ENCODE peak calls at places on chromosomes 3 and 15, in eight cellular contexts. One of them, this sample, is unnamed.

GRCh38 chr3:123953735-123954134 is 7.3 kb downstream of the CCDC14 start:
- DNase-seq in heart right ventricle: no peak
- DNase-seq in SK-N-SH: no peak
- DNase-seq in endothelial cell of umbilical vein: no peak
- DNase-seq in IMR-90: no peak
- DNase-seq in adrenal gland: no peak
- DNase-seq in DND-41: no peak
- DNase-seq in neural progenitor cell: no peak
- DNase-seq in this sample: no peak

GRCh38 chr15:68774521-68775293 is 46.0 kb downstream of the ANP32A start:
- DNase-seq in IMR-90: no peak
- DNase-seq in neural progenitor cell: no peak
- DNase-seq in heart right ventricle: peak; percentile 60
- DNase-seq in DND-41: no peak
- DNase-seq in endothelial cell of umbilical vein: no peak
- DNase-seq in adrenal gland: no peak
- DNase-seq in SK-N-SH: no peak
- DNase-seq in this sample: no peak

GRCh38 chr3:170108955-170109354 is 71.2 kb downstream of the GPR160 start:
- DNase-seq in neural progenitor cell: no peak
- DNase-seq in DND-41: no peak
- DNase-seq in heart right ventricle: no peak
- DNase-seq in endothelial cell of umbilical vein: no peak
- DNase-seq in SK-N-SH: no peak
- DNase-seq in IMR-90: no peak
- DNase-seq in adrenal gland: no peak
- DNase-seq in this sample: no peak

GRCh38 chr15:58240191-58240932 is 102.2 kb downstream of the AQP9 start:
- DNase-seq in IMR-90: no peak
- DNase-seq in neural progenitor cell: no peak
- DNase-seq in DND-41: no peak
- DNase-seq in endothelial cell of umbilical vein: no peak
- DNase-seq in heart right ventricle: no peak
- DNase-seq in adrenal gland: no peak
- DNase-seq in SK-N-SH: no peak
- DNase-seq in this sample: no peak

GRCh38 chr3:10706156-10707088 is 109.6 kb upstream of the SLC6A11 start:
- DNase-seq in SK-N-SH: peak; percentile 49
- DNase-seq in heart right ventricle: no peak
- DNase-seq in endothelial cell of umbilical vein: no peak
- DNase-seq in DND-41: no peak
- DNase-seq in adrenal gland: no peak
- DNase-seq in IMR-90: no peak
- DNase-seq in neural progenitor cell: peak; percentile 26
- DNase-seq in this sample: no peak

GRCh38 chr15:74907277-74907870 is 723 bp upstream of the FAM219B start:
- DNase-seq in IMR-90: no peak
- DNase-seq in heart right ventricle: peak; percentile 75
- DNase-seq in neural progenitor cell: no peak
- DNase-seq in DND-41: no peak
- DNase-seq in adrenal gland: peak; percentile 57
- DNase-seq in endothelial cell of umbilical vein: no peak
- DNase-seq in SK-N-SH: no peak
- DNase-seq in this sample: peak; percentile 19

GRCh38 chr15:83106994-83107840 is at the start of gene TM6SF1:
- DNase-seq in SK-N-SH: peak; percentile 80
- DNase-seq in DND-41: peak; percentile 37
- DNase-seq in heart right ventricle: peak; percentile 15
- DNase-seq in IMR-90: no peak
- DNase-seq in endothelial cell of umbilical vein: peak; percentile 45
- DNase-seq in adrenal gland: no peak
- DNase-seq in neural progenitor cell: peak; percentile 46
- DNase-seq in this sample: no peak

GRCh38 chr3:100102757-100103156 is 11.5 kb downstream of the FILIP1L start:
- DNase-seq in neural progenitor cell: no peak
- DNase-seq in endothelial cell of umbilical vein: no peak
- DNase-seq in DND-41: no peak
- DNase-seq in heart right ventricle: no peak
- DNase-seq in IMR-90: no peak
- DNase-seq in adrenal gland: no peak
- DNase-seq in SK-N-SH: no peak
- DNase-seq in this sample: no peak

GRCh38 chr15:77619883-77620282 is 12.8 kb downstream of the LINGO1 start:
- DNase-seq in neural progenitor cell: no peak
- DNase-seq in heart right ventricle: no peak
- DNase-seq in adrenal gland: no peak
- DNase-seq in IMR-90: no peak
- DNase-seq in SK-N-SH: no peak
- DNase-seq in DND-41: no peak
- DNase-seq in endothelial cell of umbilical vein: no peak
- DNase-seq in this sample: no peak

GRCh38 chr3:164360738-164361376 is 717.4 kb downstream of the SI start:
- DNase-seq in endothelial cell of umbilical vein: no peak
- DNase-seq in SK-N-SH: no peak
- DNase-seq in adrenal gland: no peak
- DNase-seq in heart right ventricle: no peak
- DNase-seq in DND-41: peak; percentile 10
- DNase-seq in IMR-90: no peak
- DNase-seq in neural progenitor cell: no peak
- DNase-seq in this sample: no peak

DNA sequence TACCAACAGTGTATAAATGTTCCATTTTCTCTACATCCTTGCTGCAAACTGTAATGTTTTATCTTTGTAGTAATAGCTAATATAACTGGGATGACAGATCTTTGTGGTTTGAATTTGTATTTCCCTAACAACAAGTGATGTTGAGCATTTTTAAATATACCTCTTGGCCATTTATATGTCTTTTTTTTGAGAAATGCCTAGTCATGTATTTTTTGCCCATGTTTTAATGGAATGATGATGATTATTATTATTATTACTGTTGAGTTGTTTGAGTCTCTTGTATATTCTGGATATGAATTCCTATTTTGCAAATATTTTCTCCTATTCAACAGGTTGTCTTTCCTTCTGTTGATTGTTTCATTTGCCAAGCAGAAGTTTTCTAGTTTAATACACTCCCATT is 654.9 kb downstream of the ZPLD1 start:
- DNase-seq in SK-N-SH: no peak
- DNase-seq in adrenal gland: no peak
- DNase-seq in DND-41: no peak
- DNase-seq in endothelial cell of umbilical vein: no peak
- DNase-seq in IMR-90: no peak
- DNase-seq in neural progenitor cell: no peak
- DNase-seq in heart right ventricle: no peak
- DNase-seq in this sample: no peak
- H3K4me3 ChIP-seq in SK-N-SH: no peak overlapping the region
- H3K4me3 ChIP-seq in adrenal gland: no peak overlapping the region
- H3K4me3 ChIP-seq in DND-41: no peak overlapping the region
- H3K4me3 ChIP-seq in endothelial cell of umbilical vein: no peak overlapping the region
- H3K4me3 ChIP-seq in IMR-90: no peak overlapping the region
- H3K4me3 ChIP-seq in neural progenitor cell: no peak overlapping the region
- H3K4me3 ChIP-seq in heart right ventricle: no peak overlapping the region
- H3K4me3 ChIP-seq in this sample: no peak overlapping the region

GRCh38 chr3:65986285-65986684 is 52.4 kb downstream of the MAGI1 start:
- DNase-seq in adrenal gland: no peak
- DNase-seq in DND-41: no peak
- DNase-seq in SK-N-SH: no peak
- DNase-seq in heart right ventricle: no peak
- DNase-seq in neural progenitor cell: no peak
- DNase-seq in endothelial cell of umbilical vein: no peak
- DNase-seq in IMR-90: no peak
- DNase-seq in this sample: no peak
- H3K27ac ChIP-seq in adrenal gland: no peak overlapping the region
- H3K27ac ChIP-seq in DND-41: no peak overlapping the region
- H3K27ac ChIP-seq in SK-N-SH: no peak overlapping the region
- H3K27ac ChIP-seq in heart right ventricle: peak overlapping the region; percentile 24
- H3K27ac ChIP-seq in neural progenitor cell: no peak overlapping the region
- H3K27ac ChIP-seq in endothelial cell of umbilical vein: no peak overlapping the region
- H3K27ac ChIP-seq in IMR-90: no peak overlapping the region
- H3K27ac ChIP-seq in this sample: no peak overlapping the region

GRCh38 chr15:89096664-89097063 is 8.4 kb downstream of the ABHD2 start:
- DNase-seq in adrenal gland: peak; percentile 77
- DNase-seq in DND-41: no peak
- DNase-seq in neural progenitor cell: no peak
- DNase-seq in IMR-90: peak; percentile 68
- DNase-seq in endothelial cell of umbilical vein: no peak
- DNase-seq in SK-N-SH: no peak
- DNase-seq in heart right ventricle: no peak
- DNase-seq in this sample: no peak
- H3K4me1 ChIP-seq in adrenal gland: peaks cover 87% of the 10 kb centered on the region
- H3K4me1 ChIP-seq in DND-41: no peaks in the 10 kb centered on the region
- H3K4me1 ChIP-seq in neural progenitor cell: peaks cover 12% of the 10 kb centered on the region
- H3K4me1 ChIP-seq in IMR-90: peaks cover 26% of the 10 kb centered on the region
- H3K4me1 ChIP-seq in endothelial cell of umbilical vein: peaks cover 13% of the 10 kb centered on the region
- H3K4me1 ChIP-seq in SK-N-SH: peaks cover 24% of the 10 kb centered on the region
- H3K4me1 ChIP-seq in heart right ventricle: peaks cover 92% of the 10 kb centered on the region
- H3K4me1 ChIP-seq in this sample: peaks cover 56% of the 10 kb centered on the region

GRCh38 chr3:107239703-107240102 is 137.5 kb upstream of the CCDC54 start:
- DNase-seq in endothelial cell of umbilical vein: no peak
- DNase-seq in IMR-90: no peak
- DNase-seq in neural progenitor cell: no peak
- DNase-seq in adrenal gland: no peak
- DNase-seq in heart right ventricle: no peak
- DNase-seq in DND-41: no peak
- DNase-seq in SK-N-SH: no peak
- DNase-seq in this sample: no peak

GRCh38 chr3:107241217-107241616 is 136.0 kb upstream of the CCDC54 start:
- DNase-seq in adrenal gland: peak; percentile 30
- DNase-seq in heart right ventricle: peak; percentile 47
- DNase-seq in endothelial cell of umbilical vein: no peak
- DNase-seq in IMR-90: no peak
- DNase-seq in SK-N-SH: peak; percentile 32
- DNase-seq in neural progenitor cell: peak; percentile 45
- DNase-seq in DND-41: peak; percentile 55
- DNase-seq in this sample: no peak

GRCh38 chr3:107240183-107241091 is 136.8 kb upstream of the CCDC54 start:
- DNase-seq in IMR-90: peak; percentile 75
- DNase-seq in adrenal gland: peak; percentile 80
- DNase-seq in endothelial cell of umbilical vein: peak; percentile 75
- DNase-seq in neural progenitor cell: peak; percentile 87
- DNase-seq in DND-41: peak; percentile 82
- DNase-seq in heart right ventricle: peak; percentile 70
- DNase-seq in SK-N-SH: peak; percentile 89
- DNase-seq in this sample: peak; percentile 69

GRCh38 chr3:107238787-107239186 is 138.5 kb upstream of the CCDC54 start:
- DNase-seq in neural progenitor cell: no peak
- DNase-seq in heart right ventricle: no peak
- DNase-seq in IMR-90: no peak
- DNase-seq in endothelial cell of umbilical vein: no peak
- DNase-seq in adrenal gland: no peak
- DNase-seq in SK-N-SH: no peak
- DNase-seq in DND-41: no peak
- DNase-seq in this sample: no peak

DNA sequence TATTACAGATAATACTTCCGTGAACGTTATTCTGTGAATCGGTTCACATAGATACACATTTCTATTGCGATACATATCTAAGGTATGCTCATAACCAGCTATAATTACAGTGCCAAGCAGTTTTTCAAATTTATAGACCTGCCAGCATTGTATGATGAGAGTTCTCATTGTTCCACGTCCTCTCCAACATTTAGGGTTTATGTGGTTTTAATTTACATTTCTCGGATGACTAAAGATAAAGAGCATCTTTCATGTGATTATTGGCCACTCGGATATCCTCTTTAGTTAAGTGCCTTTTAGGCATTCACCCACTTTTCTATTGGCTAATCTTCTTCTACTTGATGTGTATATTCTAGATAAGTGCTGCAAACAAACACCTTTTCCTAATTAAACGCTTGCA is 134.7 kb upstream of the CCDC54 start:
- DNase-seq in SK-N-SH: no peak
- DNase-seq in neural progenitor cell: no peak
- DNase-seq in adrenal gland: no peak
- DNase-seq in IMR-90: no peak
- DNase-seq in DND-41: no peak
- DNase-seq in endothelial cell of umbilical vein: no peak
- DNase-seq in heart right ventricle: no peak
- DNase-seq in this sample: no peak
- H3K4me3 ChIP-seq in SK-N-SH: peak overlapping the region; percentile 94
- H3K4me3 ChIP-seq in neural progenitor cell: no peak overlapping the region
- H3K4me3 ChIP-seq in adrenal gland: no peak overlapping the region
- H3K4me3 ChIP-seq in IMR-90: no peak overlapping the region
- H3K4me3 ChIP-seq in DND-41: no peak overlapping the region
- H3K4me3 ChIP-seq in endothelial cell of umbilical vein: no peak overlapping the region
- H3K4me3 ChIP-seq in heart right ventricle: peak overlapping the region; percentile 90
- H3K4me3 ChIP-seq in this sample: peak overlapping the region; percentile 1

GRCh38 chr15:67186226-67186649 is 68.2 kb downstream of the AAGAB start:
- DNase-seq in DND-41: no peak
- DNase-seq in neural progenitor cell: no peak
- DNase-seq in adrenal gland: peak; percentile 58
- DNase-seq in IMR-90: no peak
- DNase-seq in heart right ventricle: peak; percentile 83
- DNase-seq in endothelial cell of umbilical vein: no peak
- DNase-seq in SK-N-SH: no peak
- DNase-seq in this sample: no peak
- H3K27ac ChIP-seq in DND-41: no peak overlapping the region
- H3K27ac ChIP-seq in neural progenitor cell: no peak overlapping the region
- H3K27ac ChIP-seq in adrenal gland: no peak overlapping the region
- H3K27ac ChIP-seq in IMR-90: peak overlapping the region; percentile 69
- H3K27ac ChIP-seq in heart right ventricle: peak overlapping the region; percentile 89
- H3K27ac ChIP-seq in endothelial cell of umbilical vein: no peak overlapping the region
- H3K27ac ChIP-seq in SK-N-SH: no peak overlapping the region
- H3K27ac ChIP-seq in this sample: no peak overlapping the region

DNA sequence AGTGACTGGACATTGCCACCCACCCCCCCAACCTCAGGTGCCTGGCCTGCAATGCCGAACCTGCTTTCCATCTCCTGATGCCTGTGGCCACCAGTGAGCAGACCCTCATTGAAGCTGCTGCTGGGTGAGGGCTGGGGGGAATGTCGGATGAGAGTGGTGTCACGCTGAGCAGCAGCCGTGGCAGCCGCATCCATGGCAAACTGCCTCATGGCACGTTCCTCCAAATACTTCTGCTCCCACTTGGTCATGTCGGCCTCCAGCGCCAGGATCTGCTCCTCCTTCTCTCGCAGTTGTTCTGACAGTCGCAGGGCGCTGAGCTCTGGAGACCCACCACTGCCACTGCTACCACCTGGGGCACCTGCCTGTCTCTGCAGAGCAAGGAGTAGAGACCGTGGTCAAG is 14.2 kb downstream of the AMOTL2 start:
- DNase-seq in adrenal gland: no peak
- DNase-seq in endothelial cell of umbilical vein: no peak
- DNase-seq in IMR-90: no peak
- DNase-seq in neural progenitor cell: no peak
- DNase-seq in SK-N-SH: no peak
- DNase-seq in heart right ventricle: no peak
- DNase-seq in DND-41: no peak
- DNase-seq in this sample: no peak
- H3K4me1 ChIP-seq in adrenal gland: peaks cover 57% of the 10 kb centered on the region
- H3K4me1 ChIP-seq in endothelial cell of umbilical vein: peaks cover 34% of the 10 kb centered on the region
- H3K4me1 ChIP-seq in IMR-90: peaks cover 78% of the 10 kb centered on the region
- H3K4me1 ChIP-seq in neural progenitor cell: peaks cover 16% of the 10 kb centered on the region
- H3K4me1 ChIP-seq in SK-N-SH: peaks cover 84% of the 10 kb centered on the region
- H3K4me1 ChIP-seq in heart right ventricle: peaks cover 100% of the 10 kb centered on the region
- H3K4me1 ChIP-seq in DND-41: peaks cover 21% of the 10 kb centered on the region
- H3K4me1 ChIP-seq in this sample: peaks cover 91% of the 10 kb centered on the region

DNA sequence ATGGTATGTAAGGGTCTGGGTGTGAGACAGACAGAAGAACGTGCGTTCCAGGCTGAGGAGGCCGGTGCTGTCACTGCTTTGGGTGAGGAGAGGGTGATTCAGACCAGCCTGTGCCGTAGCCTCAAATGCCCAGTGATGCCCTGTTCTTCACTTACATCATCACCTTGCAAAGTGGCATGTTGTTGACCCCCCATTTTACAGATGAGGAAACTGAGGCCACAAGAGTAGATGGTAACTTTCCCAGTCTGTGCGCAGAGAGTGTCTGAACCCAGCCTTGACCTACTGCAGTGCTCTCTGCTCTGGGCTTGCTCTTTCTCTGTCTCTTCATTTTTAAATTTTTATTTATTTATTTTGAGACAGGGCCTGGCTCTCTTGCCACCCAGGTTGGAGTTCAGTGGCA is 1.6 kb upstream of the CTSH start:
- DNase-seq in SK-N-SH: no peak
- DNase-seq in DND-41: no peak
- DNase-seq in endothelial cell of umbilical vein: no peak
- DNase-seq in adrenal gland: no peak
- DNase-seq in IMR-90: no peak
- DNase-seq in neural progenitor cell: no peak
- DNase-seq in heart right ventricle: no peak
- DNase-seq in this sample: no peak
- H3K4me3 ChIP-seq in SK-N-SH: no peak overlapping the region
- H3K4me3 ChIP-seq in DND-41: no peak overlapping the region
- H3K4me3 ChIP-seq in endothelial cell of umbilical vein: no peak overlapping the region
- H3K4me3 ChIP-seq in adrenal gland: no peak overlapping the region
- H3K4me3 ChIP-seq in IMR-90: no peak overlapping the region
- H3K4me3 ChIP-seq in neural progenitor cell: no peak overlapping the region
- H3K4me3 ChIP-seq in heart right ventricle: no peak overlapping the region
- H3K4me3 ChIP-seq in this sample: no peak overlapping the region